ENCODE peak calls at places on chromosomes 7 and 10, in four cellular contexts. C is tibial nerve, W is heart left ventricle, P is prostate gland. H is an unnamed sample.

GRCh38 chr7:23628370-23628769 is 31.2 kb downstream of the CCDC126 start:
- DNase-seq in P (no peak), W (no peak), C (no peak), H (no peak)

GRCh38 chr10:24383681-24384106 is 174.8 kb downstream of the KIAA1217 start:
- DNase-seq in C (peak), P (peak), W (peak), H (peak)

GRCh38 chr7:6416516-6417145 is 31.1 kb downstream of the DAGLB start:
- DNase-seq in C (no peak), P (no peak), W (no peak), H (no peak)

GRCh38 chr10:44792119-44792783 is 118.9 kb upstream of the TMEM72 start:
- DNase-seq in P (no peak), C (no peak), W (no peak), H (no peak)

GRCh38 chr7:37971491-37971890 is 51.1 kb downstream of the EPDR1 start:
- DNase-seq in W (no peak), P (no peak), C (no peak), H (no peak)

GRCh38 chr10:21526952-21527633 is 1.6 kb upstream of the SKIDA1 start:
- DNase-seq in C (peak), W (peak), P (peak), H (peak)

GRCh38 chr7:90540406-90540805 is 55.7 kb upstream of the CDK14 start:
- DNase-seq in W (no peak), P (no peak), C (no peak), H (no peak)

GRCh38 chr10:75117996-75118395 is 6.5 kb downstream of the SAMD8 start:
- DNase-seq in P (no peak), W (no peak), C (no peak), H (no peak)

GRCh38 chr7:148815612-148816011 is 68.5 kb downstream of the EZH2 start:
- DNase-seq in W (no peak), P (no peak), C (no peak), H (no peak)

GRCh38 chr7:156781972-156782371 is 111.0 kb downstream of the LMBR1 start:
- DNase-seq in W (no peak), P (no peak), C (no peak), H (no peak)

GRCh38 chr10:33335800-33336605 is 1.5 kb upstream of the NRP1 start:
- DNase-seq in W (peak), P (peak), C (peak), H (peak)

GRCh38 chr10:70573599-70574506 is 28.7 kb downstream of the PRF1 start:
- DNase-seq in P (no peak), C (no peak), W (no peak), H (no peak)

GRCh38 chr7:43864126-43864525 is 5.2 kb downstream of the MRPS24 start:
- DNase-seq in P (no peak), C (no peak), W (no peak), H (no peak)

GRCh38 chr10:69757553-69758309 is 44.0 kb upstream of the COL13A1 start:
- DNase-seq in W (peak), P (no peak), C (peak), H (no peak)

GRCh38 chr7:139119486-139119849 is 9.9 kb upstream of the ZC3HAV1 start:
- DNase-seq in P (no peak), W (no peak), C (no peak), H (no peak)

GRCh38 chr7:29381206-29382094 is 182.2 kb upstream of the PRR15 start:
- DNase-seq in C (no peak), P (peak), W (no peak), H (no peak)

GRCh38 chr10:28733245-28733644 is 55.9 kb downstream of the BAMBI start:
- DNase-seq in W (no peak), P (no peak), C (no peak), H (no peak)

DNA sequence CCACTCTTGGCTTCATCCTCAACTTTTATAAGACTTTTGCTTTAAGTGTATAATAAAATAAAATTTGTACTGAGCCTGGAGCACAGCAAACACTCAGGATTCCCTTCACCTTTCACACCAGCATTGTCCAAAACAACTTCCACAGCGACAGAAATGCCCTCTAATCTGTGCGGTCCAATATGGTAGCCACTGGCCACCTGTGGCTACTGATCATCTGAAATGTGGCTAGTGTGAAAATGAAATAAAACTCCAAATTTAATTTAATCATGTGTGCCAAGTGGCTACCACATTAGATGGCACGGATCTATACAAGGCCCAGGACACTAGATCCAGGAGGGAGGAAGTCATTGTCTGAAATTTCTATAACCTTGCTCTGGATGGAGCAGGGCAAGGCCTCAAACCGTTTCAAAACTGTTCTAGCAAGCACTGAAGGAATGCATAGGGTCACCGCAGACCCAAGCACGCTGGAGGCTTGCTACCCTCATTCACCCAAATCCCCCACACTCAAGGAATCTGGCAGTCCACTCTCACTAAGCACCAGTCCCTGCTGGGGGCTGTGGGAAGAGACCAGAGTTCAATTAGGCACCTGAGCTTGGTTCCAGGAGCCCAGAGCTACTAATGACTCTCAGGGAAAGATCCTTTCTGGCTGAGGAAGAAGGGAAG is 6.3 kb upstream of the MYO1G start:
- DNase-seq in W (no peak), C (no peak), P (no peak), H (no peak)
- TF ChIP-seq POLR2A in W (no peak), C (no peak), P (no peak), H (no peak)

GRCh38 chr7:101386558-101387199 is 24.0 kb downstream of the COL26A1 start:
- DNase-seq in C (no peak), P (peak), W (no peak), H (no peak)
- TF ChIP-seq POLR2A in C (no peak), P (no peak), W (no peak), H (no peak)

GRCh38 chr7:973312-973711 is 2.0 kb downstream of the COX19 start:
- DNase-seq in C (no peak), P (no peak), W (no peak), H (no peak)

GRCh38 chr7:970744-971143 is 4.6 kb downstream of the COX19 start:
- DNase-seq in C (no peak), P (no peak), W (no peak), H (no peak)

GRCh38 chr7:972670-973309 is 2.6 kb downstream of the COX19 start:
- DNase-seq in P (no peak), C (no peak), W (no peak), H (no peak)

GRCh38 chr7:974172-974571 is 1.2 kb downstream of the COX19 start:
- DNase-seq in P (no peak), C (no peak), W (no peak), H (no peak)

GRCh38 chr7:972110-972509 is 3.2 kb downstream of the COX19 start:
- DNase-seq in P (no peak), C (no peak), W (no peak), H (no peak)
- TF ChIP-seq POLR2A in P (no peak), C (no peak), W (no peak), H (no peak)

GRCh38 chr10:122018951-122019413 is 30.0 kb downstream of the TACC2 start:
- DNase-seq in W (no peak), P (peak), C (no peak), H (peak)

GRCh38 chr10:122014652-122015248 is 25.8 kb downstream of the TACC2 start:
- DNase-seq in C (no peak), W (no peak), P (peak), H (no peak)

GRCh38 chr10:122012731-122013130 is 23.8 kb downstream of the TACC2 start:
- DNase-seq in C (no peak), W (no peak), P (no peak), H (no peak)

GRCh38 chr10:122010405-122011050 is 21.6 kb downstream of the TACC2 start:
- DNase-seq in C (no peak), W (no peak), P (no peak), H (peak)

GRCh38 chr10:122013311-122013780 is 24.4 kb downstream of the TACC2 start:
- DNase-seq in P (no peak), W (no peak), C (no peak), H (no peak)
- TF ChIP-seq POLR2A in P (no peak), W (peak), C (no peak), H (no peak)

DNA sequence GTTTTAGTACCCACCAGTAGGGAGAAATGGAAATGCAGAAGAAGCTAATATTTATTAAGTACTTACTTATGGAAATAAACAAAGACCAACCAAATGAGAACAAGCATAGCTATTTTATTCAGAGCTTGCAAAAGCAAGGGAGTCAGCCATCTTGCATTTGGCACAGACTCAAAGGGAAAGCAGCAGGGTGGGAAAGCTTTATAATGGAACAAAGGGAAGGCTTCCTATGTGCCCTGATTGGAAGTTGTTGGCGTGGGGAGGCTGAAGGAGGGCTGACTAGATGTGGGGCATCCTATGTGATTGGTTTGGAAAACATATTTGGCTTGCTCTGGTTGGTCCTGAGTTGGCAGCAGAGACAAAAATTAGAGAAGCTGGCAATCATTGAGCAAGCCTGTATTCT is 595.3 kb upstream of the GHITM start:
- DNase-seq in W (no peak), P (no peak), C (no peak), H (no peak)
- TF ChIP-seq POLR2A in W (no peak), P (no peak), C (no peak), H (no peak)

GRCh38 chr7:2757361-2757903 is 69.4 kb downstream of the AMZ1 start:
- DNase-seq in C (no peak), P (peak), W (no peak), H (no peak)

GRCh38 chr7:2760098-2760889 is 72.3 kb downstream of the AMZ1 start:
- DNase-seq in C (peak), P (no peak), W (peak), H (peak)

GRCh38 chr7:2758673-2759603 is 70.9 kb downstream of the AMZ1 start:
- DNase-seq in W (no peak), P (no peak), C (no peak), H (no peak)

GRCh38 chr7:2759736-2760097 is 71.7 kb downstream of the AMZ1 start:
- DNase-seq in C (no peak), W (no peak), P (no peak), H (no peak)

DNA sequence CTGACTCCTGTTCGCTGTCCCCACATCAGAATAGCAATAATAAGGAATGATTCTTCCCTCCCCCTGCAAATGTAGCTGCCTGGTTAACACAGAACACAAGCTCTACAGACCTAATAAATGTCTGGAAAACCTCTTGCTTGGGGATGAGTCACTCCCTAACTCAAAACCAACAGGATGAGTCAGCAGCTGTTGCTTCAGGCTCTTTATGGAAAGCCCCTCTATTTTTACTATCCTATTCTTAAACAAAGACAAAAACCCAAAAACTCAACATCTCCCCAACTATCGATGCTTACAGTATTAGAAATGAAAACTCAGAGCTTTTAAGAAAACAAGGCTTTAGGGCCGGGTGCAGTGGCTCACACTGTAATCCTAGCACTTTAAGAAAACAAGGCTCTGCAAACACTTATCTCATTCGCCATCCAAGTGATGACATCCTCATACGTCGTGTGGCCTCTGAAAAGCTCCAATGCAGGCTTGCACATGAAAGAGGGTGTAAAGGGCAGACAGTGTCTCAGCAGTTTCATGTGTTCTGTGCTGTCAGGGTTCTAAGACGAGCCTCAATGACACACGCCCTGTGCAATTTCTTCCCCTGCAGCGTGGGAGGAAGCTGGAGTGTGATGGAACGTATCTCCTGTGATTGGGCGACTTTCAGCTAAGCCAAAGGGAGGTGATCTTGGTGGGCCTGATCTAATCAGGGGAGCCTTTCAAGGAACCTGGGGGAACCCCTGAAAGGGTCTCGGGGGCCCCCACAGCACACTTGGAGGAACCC is 70.1 kb downstream of the AMZ1 start:
- DNase-seq in P (peak), C (peak), W (no peak), H (no peak)
- TF ChIP-seq POLR2A in P (no peak), C (no peak), W (no peak), H (no peak)

GRCh38 chr10:89252225-89252585 is 630 bp upstream of the LIPA start:
- DNase-seq in P (no peak), C (no peak), W (no peak), H (no peak)

GRCh38 chr10:89256338-89256737 is 4.8 kb upstream of the LIPA start:
- DNase-seq in W (no peak), P (no peak), C (no peak), H (no peak)

GRCh38 chr10:89249066-89249465 is 2.5 kb downstream of the LIPA start:
- DNase-seq in P (no peak), W (no peak), C (no peak), H (no peak)

GRCh38 chr10:89250814-89251416 is 660 bp downstream of the LIPA start:
- DNase-seq in W (no peak), P (no peak), C (no peak), H (no peak)

DNA sequence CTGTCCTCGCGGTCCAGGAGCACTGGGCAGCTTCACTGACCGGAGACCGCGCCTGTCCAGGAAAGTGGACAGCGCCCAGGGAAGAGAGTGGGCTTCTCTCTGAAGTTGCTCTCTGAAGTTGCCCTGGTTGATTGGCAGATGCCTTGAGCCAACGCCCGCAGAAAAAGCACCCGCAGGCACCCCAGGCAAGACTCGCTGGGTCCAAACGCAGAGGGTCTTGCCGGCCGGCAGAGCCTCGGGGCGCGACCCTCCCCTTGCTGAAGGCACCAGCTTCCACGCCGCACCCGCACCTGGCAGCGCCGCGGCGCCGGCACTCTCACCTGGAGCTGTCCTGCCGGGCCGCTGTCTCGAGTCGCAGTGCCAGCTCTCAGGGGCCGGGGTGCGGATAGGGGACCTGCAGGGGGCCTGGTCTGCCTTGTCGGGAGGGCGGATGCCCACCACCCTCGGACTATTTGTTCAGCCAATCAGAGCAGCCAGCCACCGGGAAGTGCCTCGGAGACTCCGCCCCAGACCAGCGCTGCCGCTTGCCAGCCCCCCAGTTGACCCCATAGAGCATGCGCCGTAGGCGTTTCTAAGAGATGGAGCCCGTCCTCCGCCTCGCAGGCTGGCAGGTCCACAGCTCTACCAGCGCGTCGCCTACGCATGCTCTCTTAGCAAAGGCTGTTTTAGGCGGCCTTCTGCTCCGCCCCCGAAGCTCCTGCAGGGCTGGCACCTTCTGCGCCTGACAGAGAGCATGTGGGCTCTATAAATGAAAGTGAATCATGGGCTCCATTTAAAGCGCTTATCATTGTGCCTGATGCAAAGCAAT is at the start of gene LIPA:
- DNase-seq in W (peak), C (peak), P (peak), H (peak)
- TF ChIP-seq POLR2A in W (peak), C (peak), P (peak), H (no peak)

DNA sequence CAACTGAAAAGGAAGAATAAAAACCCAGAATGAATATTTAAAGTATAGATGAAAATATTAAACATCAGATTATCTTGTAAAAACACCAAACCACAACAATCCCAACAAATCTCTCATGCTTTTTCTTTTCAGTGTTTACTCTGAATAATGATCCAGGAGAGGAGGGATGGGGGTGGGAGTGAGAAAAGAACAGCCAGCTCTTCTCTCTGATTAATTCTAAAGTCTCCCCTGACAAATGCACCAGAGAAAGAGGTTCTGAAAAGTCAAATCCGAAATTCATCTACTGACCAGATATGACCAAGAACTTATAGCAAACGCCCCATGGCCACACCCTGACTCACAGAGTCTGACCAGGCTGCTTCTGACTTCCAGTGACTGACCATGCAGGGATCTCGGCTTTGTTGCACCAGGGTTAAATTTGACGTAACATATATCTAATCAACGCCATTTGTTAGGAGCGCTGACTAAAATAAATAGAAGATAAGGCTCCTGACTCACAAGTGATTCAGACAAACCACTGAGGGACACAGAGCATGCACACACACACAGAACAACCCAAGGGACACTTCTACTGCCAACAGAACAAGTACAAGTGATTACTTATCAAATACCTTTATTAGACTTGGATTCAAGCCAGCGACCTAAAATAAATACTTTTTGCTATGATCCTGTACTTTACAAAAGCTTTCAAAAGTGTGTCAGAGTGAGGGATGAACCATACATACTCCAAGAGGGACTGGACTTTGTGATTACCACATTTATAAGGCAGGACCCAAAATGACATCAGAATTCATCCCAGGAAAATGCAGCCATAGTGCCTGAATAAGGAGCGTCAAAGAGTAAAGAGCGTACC is 9.3 kb upstream of the SPOCK2 start:
- DNase-seq in C (no peak), P (no peak), W (no peak), H (no peak)
- TF ChIP-seq POLR2A in C (no peak), P (no peak), W (no peak), H (no peak)

GRCh38 chr7:33722383-33723096 is 182.8 kb upstream of the BMPER start:
- DNase-seq in C (no peak), P (no peak), W (no peak), H (no peak)
- TF ChIP-seq POLR2A in C (no peak), P (no peak), W (no peak), H (no peak)

GRCh38 chr7:51315393-51316261 is 982 bp downstream of the COBL start:
- DNase-seq in W (no peak), P (peak), C (no peak), H (peak)
- TF ChIP-seq POLR2A in W (no peak), P (no peak), C (no peak), H (no peak)